ENCODE peak calls at places on chromosomes 1 and 21, in eight cellular contexts. E, H, M, Q, X, U, O and R are unnamed samples.

GRCh38 chr1:203692565-203693470 is 66.2 kb downstream of the ATP2B4 start:
- DNase-seq in U (peak; percentile 76), X (peak; percentile 65), Q (no peak), M (no peak), O (no peak), E (peak; percentile 95), H (no peak), R (peak; percentile 80)

GRCh38 chr1:73593379-73593778 is 604.6 kb downstream of the LRRIQ3 start:
- DNase-seq in E (peak; percentile 5), U (no peak), X (peak; percentile 50), M (no peak), O (no peak), H (peak; percentile 49), Q (peak; percentile 13), R (peak; percentile 71)

GRCh38 chr1:94755675-94756074 is 64.5 kb upstream of the SLC44A3 start:
- DNase-seq in U (no peak), H (no peak), X (no peak), E (peak; percentile 97), M (no peak), Q (no peak), O (no peak), R (no peak)

GRCh38 chr1:53334312-53334711 is 6.4 kb upstream of the LRP8 start:
- DNase-seq in H (no peak), M (no peak), X (no peak), U (no peak), Q (no peak), E (no peak), O (no peak), R (no peak)

GRCh38 chr1:43831866-43832654 is 101.5 kb upstream of the ARTN start:
- DNase-seq in Q (no peak), M (no peak), X (no peak), O (no peak), H (no peak), E (no peak), U (no peak), R (no peak)

GRCh38 chr21:45396620-45396995 is 8.4 kb upstream of the COL18A1 start:
- DNase-seq in O (no peak), M (no peak), H (peak; percentile 29), E (no peak), Q (no peak), X (no peak), U (no peak), R (no peak)

GRCh38 chr1:234862944-234863515 is 253.1 kb upstream of the IRF2BP2 start:
- DNase-seq in X (peak; percentile 69), Q (no peak), O (no peak), M (no peak), H (peak; percentile 37), U (peak; percentile 48), E (peak; percentile 75), R (peak; percentile 79)

GRCh38 chr1:223683586-223684487 is 18.3 kb upstream of the CAPN8 start:
- DNase-seq in X (peak; percentile 69), U (no peak), O (peak; percentile 44), E (peak; percentile 70), M (peak; percentile 52), H (peak; percentile 91), Q (no peak), R (peak; percentile 76)

GRCh38 chr1:100342391-100342790 is 9.9 kb upstream of the CDC14A start:
- DNase-seq in U (no peak), X (no peak), E (no peak), H (no peak), O (no peak), Q (no peak), M (no peak), R (no peak)

GRCh38 chr1:51963592-51964308 is 26.8 kb downstream of the RAB3B start:
- DNase-seq in X (no peak), H (no peak), M (no peak), O (no peak), Q (no peak), E (no peak), U (no peak), R (no peak)

GRCh38 chr1:32695098-32695904 is 7.3 kb downstream of the SYNC start:
- DNase-seq in X (peak; percentile 90), Q (no peak), H (peak; percentile 62), O (no peak), U (no peak), E (peak; percentile 86), M (no peak), R (peak; percentile 50)

GRCh38 chr1:183023601-183024351 is 556 bp downstream of the LAMC1 start:
- DNase-seq in E (peak; percentile 49), M (peak; percentile 43), O (no peak), H (peak; percentile 95), X (peak; percentile 85), U (no peak), Q (no peak), R (peak; percentile 81)

GRCh38 chr1:87329756-87330200 is 1.1 kb downstream of the LMO4 start:
- DNase-seq in H (no peak), Q (no peak), O (no peak), U (no peak), E (peak; percentile 35), X (no peak), M (no peak), R (no peak)

GRCh38 chr1:162571696-162572095 is 10.2 kb downstream of the UAP1 start:
- DNase-seq in M (no peak), H (no peak), X (no peak), U (no peak), E (no peak), Q (no peak), O (no peak), R (no peak)

GRCh38 chr1:85214654-85215053 is 13.8 kb upstream of the SYDE2 start:
- DNase-seq in O (no peak), H (no peak), M (no peak), U (no peak), Q (no peak), E (no peak), X (no peak), R (no peak)

GRCh38 chr1:201748331-201748730 is 80.6 kb upstream of the IPO9 start:
- DNase-seq in U (peak; percentile 39), Q (no peak), M (no peak), X (no peak), H (peak; percentile 59), E (peak; percentile 86), O (no peak), R (no peak)

GRCh38 chr1:50750021-50750619 is 209.9 kb downstream of the FAF1 start:
- DNase-seq in M (no peak), U (no peak), X (no peak), Q (no peak), H (no peak), O (no peak), E (peak; percentile 49), R (no peak)

GRCh38 chr1:67120855-67121619 is 13.7 kb downstream of the C1orf141 start:
- DNase-seq in Q (no peak), M (no peak), O (no peak), H (no peak), U (no peak), X (no peak), E (no peak), R (no peak)

GRCh38 chr1:107467811-107468210 is 327.0 kb downstream of the NTNG1 start:
- DNase-seq in U (no peak), Q (no peak), X (no peak), H (no peak), E (no peak), M (no peak), O (no peak), R (no peak)

GRCh38 chr1:215731699-215732098 is 164.6 kb downstream of the KCTD3 start:
- DNase-seq in X (no peak), M (no peak), U (no peak), E (no peak), O (no peak), Q (no peak), H (no peak), R (no peak)

GRCh38 chr1:63487336-63488065 is 35.5 kb downstream of the ITGB3BP start:
- DNase-seq in E (peak; percentile 60), U (no peak), H (no peak), O (no peak), M (no peak), X (no peak), Q (no peak), R (no peak)

GRCh38 chr1:93321720-93322119 is 24.0 kb upstream of the DR1 start:
- DNase-seq in M (no peak), U (no peak), H (no peak), E (no peak), Q (no peak), O (no peak), X (no peak), R (no peak)

GRCh38 chr1:206635983-206636354 is 633 bp downstream of the DYRK3 start:
- DNase-seq in E (no peak), X (no peak), U (no peak), M (no peak), Q (no peak), O (no peak), H (no peak), R (no peak)

GRCh38 chr21:45208627-45208951 is 79.1 kb downstream of the POFUT2 start:
- DNase-seq in O (no peak), M (no peak), X (no peak), Q (no peak), H (no peak), E (peak; percentile 24), U (no peak), R (no peak)

GRCh38 chr1:36321119-36321951 is 2.1 kb downstream of the EVA1B start:
- DNase-seq in O (no peak), Q (peak; percentile 76), U (no peak), H (peak; percentile 97), E (peak; percentile 97), X (peak; percentile 60), M (peak; percentile 78), R (peak; percentile 57)

GRCh38 chr1:205711105-205712048 is 31.1 kb upstream of the SLC45A3 start:
- DNase-seq in U (no peak), O (peak; percentile 34), M (peak; percentile 71), H (peak; percentile 81), E (peak; percentile 89), Q (no peak), X (peak; percentile 71), R (peak; percentile 85)

GRCh38 chr1:156608036-156608674 is 6.9 kb upstream of the GPATCH4 start:
- DNase-seq in U (no peak), Q (no peak), E (peak; percentile 83), X (peak; percentile 48), H (peak; percentile 86), M (no peak), O (peak; percentile 37), R (peak; percentile 58)

GRCh38 chr1:14112613-14113012 is 412.6 kb downstream of the PRDM2 start:
- DNase-seq in E (no peak), Q (no peak), O (no peak), M (no peak), H (no peak), X (no peak), U (no peak), R (no peak)
- H3K9me3 ChIP-seq in E (no peaks in the 10 kb centered on the region), Q (peaks cover 4% of the 10 kb centered on the region), O (no peaks in the 10 kb centered on the region), M (no peaks in the 10 kb centered on the region), H (peaks cover 7% of the 10 kb centered on the region), X (no peaks in the 10 kb centered on the region), U (no peaks in the 10 kb centered on the region), R (no peaks in the 10 kb centered on the region)

GRCh38 chr1:170122366-170122765 is 23.4 kb upstream of the NTMT2 start:
- DNase-seq in X (no peak), E (no peak), U (no peak), H (no peak), M (no peak), O (no peak), Q (no peak), R (no peak)
- H3K9me3 ChIP-seq in X (no peaks in the 10 kb centered on the region), E (no peaks in the 10 kb centered on the region), U (no peaks in the 10 kb centered on the region), H (no peaks in the 10 kb centered on the region), M (no peaks in the 10 kb centered on the region), O (no peaks in the 10 kb centered on the region), Q (no peaks in the 10 kb centered on the region), R (no peaks in the 10 kb centered on the region)

GRCh38 chr21:7947422-7947821 is 2574.0 kb upstream of the TPTE start:
- DNase-seq in E (no peak), X (no peak), H (no peak), U (no peak), Q (no peak), O (no peak), M (no peak), R (no peak)
- H3K9me3 ChIP-seq in E (peaks cover 80% of the 10 kb centered on the region), X (no peaks in the 10 kb centered on the region), H (no peaks in the 10 kb centered on the region), U (peaks cover 82% of the 10 kb centered on the region), Q (peaks cover 98% of the 10 kb centered on the region), O (peaks cover 54% of the 10 kb centered on the region), M (peaks cover 38% of the 10 kb centered on the region), R (peaks cover 49% of the 10 kb centered on the region)

GRCh38 chr1:187228790-187229189 is 400.0 kb downstream of the PLA2G4A start:
- DNase-seq in O (no peak), H (no peak), E (no peak), M (no peak), X (no peak), U (no peak), Q (no peak), R (no peak)
- H3K9me3 ChIP-seq in O (no peaks in the 10 kb centered on the region), H (no peaks in the 10 kb centered on the region), E (no peaks in the 10 kb centered on the region), M (no peaks in the 10 kb centered on the region), X (no peaks in the 10 kb centered on the region), U (no peaks in the 10 kb centered on the region), Q (no peaks in the 10 kb centered on the region), R (no peaks in the 10 kb centered on the region)